ENCODE peak calls at places on chromosomes 5 and 9, in five cellular contexts. A is A549, E is K562, I is HepG2, V is GM12878. S is an unnamed sample.

GRCh38 chr9:34550016-34550680 is 27.4 kb upstream of the ENHO start:
- DNase-seq in E (no peak), I (no peak), V (no peak), A (no peak), S (no peak)

GRCh38 chr5:113336975-113337374 is 97.8 kb downstream of the TSSK1B start:
- DNase-seq in V (no peak), I (peak; percentile 46), A (peak; percentile 51), E (no peak), S (peak; percentile 77)

GRCh38 chr9:83583151-83584014 is 39.6 kb upstream of the IDNK start:
- DNase-seq in E (peak; percentile 42), V (no peak), I (peak; percentile 47), A (peak; percentile 55), S (peak; percentile 59)

GRCh38 chr5:10018670-10019069 is 231.0 kb downstream of the ATPSCKMT start:
- DNase-seq in E (no peak), A (peak; percentile 58), I (no peak), V (no peak), S (peak; percentile 96)

GRCh38 chr9:107637421-107638420 is 148.2 kb upstream of the KLF4 start:
- DNase-seq in V (no peak), I (no peak), A (peak; percentile 50), E (no peak), S (peak; percentile 98)

GRCh38 chr9:135478858-135479468 is 619 bp upstream of the PPP1R26 start:
- DNase-seq in A (peak; percentile 51), V (no peak), I (peak; percentile 45), E (peak; percentile 38), S (no peak)

GRCh38 chr9:1429328-1429727 is 379.2 kb downstream of the DMRT2 start:
- DNase-seq in E (no peak), I (peak; percentile 39), V (no peak), A (peak; percentile 24), S (no peak)

GRCh38 chr9:133585481-133586367 is 23.5 kb downstream of the FAM163B start:
- DNase-seq in I (no peak), V (no peak), E (no peak), A (no peak), S (no peak)

GRCh38 chr5:1743061-1743768 is 56.4 kb downstream of the MRPL36 start:
- DNase-seq in A (no peak), V (no peak), E (no peak), I (no peak), S (no peak)

GRCh38 chr9:7169717-7170348 is 412.1 kb downstream of the KDM4C start:
- DNase-seq in I (no peak), A (no peak), E (no peak), V (no peak), S (peak; percentile 22)

GRCh38 chr9:21591221-21592062 is 109.3 kb upstream of the IFNE start:
- DNase-seq in V (no peak), I (peak; percentile 14), E (no peak), A (peak; percentile 99), S (peak; percentile 99)

GRCh38 chr5:175353876-175354275 is 90.1 kb downstream of the DRD1 start:
- DNase-seq in A (no peak), I (no peak), E (no peak), V (no peak), S (peak; percentile 64)

GRCh38 chr5:167982-168660 is 23.2 kb upstream of the LRRC14B start:
- DNase-seq in A (no peak), E (no peak), I (no peak), V (no peak), S (peak; percentile 99)

GRCh38 chr9:7320139-7320538 is 479.4 kb downstream of the DMAC1 start:
- DNase-seq in I (no peak), A (peak; percentile 92), V (no peak), E (peak; percentile 7), S (peak; percentile 99)

GRCh38 chr5:65926893-65927292 is 518 bp downstream of the ERBIN start:
- DNase-seq in I (no peak), E (peak; percentile 14), V (no peak), A (no peak), S (no peak)

GRCh38 chr5:10760976-10761841 is at the start of gene DAP:
- DNase-seq in E (peak; percentile 94), A (peak; percentile 85), I (peak; percentile 36), V (peak; percentile 63), S (peak; percentile 88)

GRCh38 chr9:110895141-110895912 is 142.9 kb downstream of the LPAR1 start:
- DNase-seq in V (no peak), A (no peak), I (no peak), E (no peak), S (no peak)

GRCh38 chr5:105865834-105866233 is 1804.9 kb downstream of the EFNA5 start:
- DNase-seq in I (no peak), V (no peak), A (no peak), E (no peak), S (no peak)

GRCh38 chr5:136094189-136094912 is 38.3 kb upstream of the SMAD5 start:
- DNase-seq in I (peak; percentile 88), A (no peak), V (no peak), E (no peak), S (no peak)
- TF ChIP-seq USF2 in I (no peak), A (no peak), V (no peak), E (no peak), S (no peak)

DNA sequence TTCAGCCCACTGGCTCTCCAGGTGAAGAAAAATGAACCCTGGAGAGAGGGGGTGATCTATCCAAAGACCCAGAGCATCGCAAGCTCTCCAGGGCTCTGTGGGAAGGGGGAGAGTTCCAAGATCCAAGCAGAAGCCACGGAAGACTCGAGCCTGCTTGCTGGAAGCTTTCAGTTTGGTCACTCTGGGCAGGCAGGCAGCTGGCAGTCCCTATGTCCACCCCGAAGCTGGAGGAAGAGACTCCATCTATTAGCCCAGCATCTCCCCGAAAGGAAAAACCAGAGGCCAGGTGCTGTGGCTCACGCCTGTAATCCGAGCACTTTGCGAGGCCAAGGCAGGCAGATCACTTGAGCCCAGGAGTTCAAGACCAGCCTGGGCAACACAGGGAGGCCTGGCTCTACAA is 10.7 kb upstream of the SPARC start:
- DNase-seq in V (no peak), I (no peak), A (no peak), E (no peak), S (no peak)
- TF ChIP-seq BHLHE40 in V (no peak), I (no peak), A (no peak), E (no peak), S (no peak)

GRCh38 chr9:127233582-127234350 is 30.8 kb upstream of the GARNL3 start:
- DNase-seq in I (no peak), A (no peak), V (no peak), E (no peak), S (no peak)

GRCh38 chr9:127231666-127232065 is 32.9 kb upstream of the GARNL3 start:
- DNase-seq in I (no peak), E (no peak), A (no peak), V (no peak), S (no peak)

GRCh38 chr9:127237801-127238200 is 26.8 kb upstream of the GARNL3 start:
- DNase-seq in A (no peak), E (no peak), I (no peak), V (no peak), S (no peak)

GRCh38 chr9:127229691-127230417 is 34.7 kb upstream of the GARNL3 start:
- DNase-seq in A (no peak), V (no peak), I (no peak), E (no peak), S (no peak)

GRCh38 chr9:127232833-127233549 is 31.6 kb upstream of the GARNL3 start:
- DNase-seq in E (peak; percentile 49), I (no peak), A (no peak), V (no peak), S (no peak)
- TF ChIP-seq USF2 in E (peak; percentile 94), I (no peak), A (peak; percentile 32), V (no peak), S (no peak)

GRCh38 chr5:178432421-178433272 is 157.5 kb downstream of the COL23A1 start:
- DNase-seq in E (no peak), V (no peak), I (no peak), A (no peak), S (no peak)

GRCh38 chr5:178433273-178433775 is 156.9 kb downstream of the COL23A1 start:
- DNase-seq in E (no peak), A (no peak), V (no peak), I (no peak), S (no peak)

GRCh38 chr5:178434851-178435250 is 155.3 kb downstream of the COL23A1 start:
- DNase-seq in V (no peak), A (no peak), I (no peak), E (no peak), S (no peak)

GRCh38 chr5:178435321-178436238 is 154.6 kb downstream of the COL23A1 start:
- DNase-seq in I (no peak), V (no peak), E (no peak), A (no peak), S (no peak)

GRCh38 chr5:178434016-178434761 is 156.0 kb downstream of the COL23A1 start:
- DNase-seq in V (no peak), E (no peak), A (no peak), I (no peak), S (no peak)
- TF ChIP-seq BHLHE40 in V (no peak), E (no peak), A (no peak), I (no peak), S (no peak)

GRCh38 chr5:34959323-34959722 is 30.0 kb downstream of the DNAJC21 start:
- DNase-seq in V (peak; percentile 63), I (no peak), A (no peak), E (peak; percentile 16), S (peak; percentile 86)
- TF ChIP-seq USF2 in V (no peak), I (no peak), A (no peak), E (no peak), S (no peak)

GRCh38 chr9:97747201-97747965 is 50.2 kb upstream of the XPA start:
- DNase-seq in V (no peak), E (no peak), A (no peak), I (no peak), S (no peak)
- TF ChIP-seq BHLHE40 in V (no peak), E (no peak), A (no peak), I (no peak), S (no peak)

GRCh38 chr5:142621227-142621626 is 64.7 kb downstream of the FGF1 start:
- DNase-seq in I (no peak), A (no peak), E (no peak), V (no peak), S (peak; percentile 87)
- TF ChIP-seq USF2 in I (no peak), A (no peak), E (no peak), V (no peak), S (no peak)

GRCh38 chr5:136626531-136626930 is 261.2 kb upstream of the TRPC7 start:
- DNase-seq in V (no peak), A (no peak), I (no peak), E (no peak), S (no peak)
- TF ChIP-seq BHLHE40 in V (no peak), A (no peak), I (no peak), E (no peak), S (no peak)